ENCODE peak calls at places on chromosomes 2 and 18, in four cellular contexts. U is ovary, R is thyroid gland, S is stomach. P is an unnamed sample.

GRCh38 chr18:58991127-58991798 is 126.6 kb downstream of the ZNF532 start:
- DNase-seq in U (no peak), R (no peak), S (no peak), P (no peak)

GRCh38 chr2:168912466-168913170 is 11.5 kb downstream of the G6PC2 start:
- DNase-seq in U (peak), R (peak), S (peak), P (no peak)

GRCh38 chr2:237824085-237824484 is 25.5 kb downstream of the RBM44 start:
- DNase-seq in U (no peak), R (no peak), S (no peak), P (no peak)

GRCh38 chr2:122535960-122536517 is 780.6 kb downstream of the TSN start:
- DNase-seq in U (no peak), R (no peak), S (no peak), P (no peak)

GRCh38 chr18:49249523-49249922 is 210.9 kb downstream of the DYM start:
- DNase-seq in U (no peak), R (no peak), S (no peak), P (no peak)

GRCh38 chr18:2881088-2881487 is 34.3 kb downstream of the EMILIN2 start:
- DNase-seq in U (no peak), R (no peak), S (no peak), P (no peak)

GRCh38 chr18:49562481-49563129 is 748 bp downstream of the LIPG start:
- DNase-seq in U (no peak), R (peak), S (no peak), P (no peak)

GRCh38 chr18:10908760-10909159 is 240.6 kb downstream of the PIEZO2 start:
- DNase-seq in U (no peak), R (no peak), S (no peak), P (no peak)

GRCh38 chr2:111178730-111179405 is 58.2 kb downstream of the BCL2L11 start:
- DNase-seq in U (no peak), R (no peak), S (no peak), P (no peak)

GRCh38 chr18:59950215-59950944 is 50.6 kb downstream of the PMAIP1 start:
- DNase-seq in U (no peak), R (no peak), S (no peak), P (no peak)

GRCh38 chr18:24878289-24878688 is 417.9 kb downstream of the HRH4 start:
- DNase-seq in U (no peak), R (no peak), S (no peak), P (no peak)

GRCh38 chr2:98134601-98135000 is 47.6 kb downstream of the VWA3B start:
- DNase-seq in U (no peak), R (no peak), S (no peak), P (no peak)

GRCh38 chr2:241774419-241775222 is 2.0 kb upstream of the GAL3ST2 start:
- DNase-seq in U (peak), R (no peak), S (peak), P (peak)

GRCh38 chr18:27428716-27429475 is 243.8 kb upstream of the CHST9 start:
- DNase-seq in U (no peak), R (no peak), S (no peak), P (no peak)

GRCh38 chr2:138948070-138948539 is 167.9 kb upstream of the NXPH2 start:
- DNase-seq in U (no peak), R (no peak), S (no peak), P (no peak)

GRCh38 chr2:181393472-181393871 is 63.7 kb upstream of the ITGA4 start:
- DNase-seq in U (no peak), R (no peak), S (no peak), P (no peak)

GRCh38 chr2:8550481-8550880 is 131.4 kb upstream of the ID2 start:
- DNase-seq in U (peak), R (no peak), S (peak), P (no peak)

GRCh38 chr18:2905802-2906521 is 59.2 kb downstream of the EMILIN2 start:
- DNase-seq in U (peak), R (peak), S (peak), P (no peak)

GRCh38 chr2:108542071-108542470 is 7.8 kb downstream of the LIMS1 start:
- DNase-seq in U (no peak), R (no peak), S (no peak), P (no peak)

GRCh38 chr2:45839388-45840251 is 188.1 kb downstream of the PRKCE start:
- DNase-seq in U (no peak), R (no peak), S (no peak), P (no peak)

GRCh38 chr18:5370332-5370731 is 74.8 kb upstream of the ZBTB14 start:
- DNase-seq in U (no peak), R (no peak), S (no peak), P (no peak)

GRCh38 chr18:5476961-5477800 is 66.6 kb downstream of the EPB41L3 start:
- DNase-seq in U (no peak), R (no peak), S (no peak), P (no peak)

GRCh38 chr18:57542126-57542525 is 44.4 kb downstream of the FECH start:
- DNase-seq in U (no peak), R (no peak), S (no peak), P (no peak)

GRCh38 chr2:50606860-50607259 is 425.1 kb downstream of the NRXN1 start:
- DNase-seq in U (no peak), R (no peak), S (no peak), P (no peak)

GRCh38 chr2:66489433-66489832 is 54.5 kb downstream of the MEIS1 start:
- DNase-seq in U (no peak), R (no peak), S (no peak), P (no peak)

GRCh38 chr2:20232837-20233207 is 7.9 kb upstream of the SDC1 start:
- DNase-seq in U (no peak), R (peak), S (no peak), P (no peak)

GRCh38 chr18:42937434-42937833 is 178.1 kb downstream of the RIT2 start:
- DNase-seq in U (no peak), R (no peak), S (no peak), P (no peak)

GRCh38 chr2:38997784-38998183 is 108.1 kb downstream of the ARHGEF33 start:
- DNase-seq in U (no peak), R (peak), S (no peak), P (no peak)

GRCh38 chr18:73626859-73627258 is 520.8 kb downstream of the FBXO15 start:
- DNase-seq in U (no peak), R (no peak), S (no peak), P (no peak)

DNA sequence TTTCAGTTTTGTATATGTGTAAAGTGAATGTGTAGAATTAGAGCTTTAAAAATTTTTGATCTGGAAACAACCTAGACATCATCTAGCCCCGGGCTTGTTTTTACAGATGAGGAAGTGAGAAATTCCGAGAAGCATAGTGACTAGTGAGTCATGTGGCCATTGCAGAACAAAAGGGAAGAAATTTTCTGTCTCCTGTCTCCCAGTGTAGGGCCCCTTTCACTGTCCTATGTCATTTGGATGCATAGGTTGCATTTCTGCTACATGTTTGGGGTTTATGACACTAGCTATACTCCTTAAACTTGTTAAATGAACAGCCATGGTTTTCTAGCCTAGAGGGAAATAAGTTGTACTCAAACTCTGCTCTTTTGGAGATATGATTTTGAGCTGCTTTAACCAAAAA is 84.6 kb downstream of the PLCL1 start:
- DNase-seq in U (no peak), R (no peak), S (no peak), P (no peak)
- H3K27ac ChIP-seq in U (no peak), R (no peak), S (no peak), P (no peak)

GRCh38 chr18:8602040-8602439 is 7.2 kb upstream of the RAB12 start:
- DNase-seq in U (no peak), R (no peak), S (no peak), P (no peak)

GRCh38 chr18:8605974-8606373 is 3.3 kb upstream of the RAB12 start:
- DNase-seq in U (no peak), R (no peak), S (no peak), P (no peak)

GRCh38 chr18:8603663-8604520 is 5.3 kb upstream of the RAB12 start:
- DNase-seq in U (no peak), R (no peak), S (no peak), P (no peak)

GRCh38 chr18:8602557-8602956 is 6.7 kb upstream of the RAB12 start:
- DNase-seq in U (no peak), R (no peak), S (no peak), P (no peak)

GRCh38 chr18:8601277-8602032 is 7.8 kb upstream of the RAB12 start:
- DNase-seq in U (no peak), R (no peak), S (no peak), P (no peak)
- TF ChIP-seq POLR2A in U (no peak), R (no peak), S (no peak), P (no peak)

DNA sequence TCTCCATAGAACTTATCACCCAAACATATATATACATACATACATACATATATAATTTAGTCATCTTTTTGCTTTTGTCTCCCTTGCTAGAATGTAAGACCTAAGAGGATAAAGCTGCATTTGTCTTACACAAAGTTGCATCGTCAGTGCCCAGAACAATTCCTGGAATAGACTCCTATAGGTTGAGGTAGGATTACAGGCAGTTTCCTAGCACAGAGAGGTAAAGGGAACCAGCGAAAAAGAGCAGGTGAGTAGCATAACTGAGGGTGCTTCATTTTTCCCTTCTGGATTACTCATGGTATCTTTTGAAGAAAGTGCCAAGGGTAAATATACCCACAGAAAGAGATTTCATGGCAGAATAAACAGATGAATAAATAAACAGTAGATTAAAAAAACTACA is 68.1 kb upstream of the AMMECR1L start:
- DNase-seq in U (no peak), R (no peak), S (no peak), P (no peak)
- H3K27ac ChIP-seq in U (no peak), R (no peak), S (peak), P (no peak)

GRCh38 chr2:44742054-44742453 is 199.4 kb upstream of the SIX3 start:
- DNase-seq in U (no peak), R (no peak), S (no peak), P (no peak)
- TF ChIP-seq POLR2A in U (no peak), R (no peak), S (no peak), P (no peak)

GRCh38 chr2:47007221-47007825 is 91.7 kb upstream of the MCFD2 start:
- DNase-seq in U (no peak), R (peak), S (no peak), P (no peak)
- H3K27ac ChIP-seq in U (peak), R (peak), S (no peak), P (peak)

DNA sequence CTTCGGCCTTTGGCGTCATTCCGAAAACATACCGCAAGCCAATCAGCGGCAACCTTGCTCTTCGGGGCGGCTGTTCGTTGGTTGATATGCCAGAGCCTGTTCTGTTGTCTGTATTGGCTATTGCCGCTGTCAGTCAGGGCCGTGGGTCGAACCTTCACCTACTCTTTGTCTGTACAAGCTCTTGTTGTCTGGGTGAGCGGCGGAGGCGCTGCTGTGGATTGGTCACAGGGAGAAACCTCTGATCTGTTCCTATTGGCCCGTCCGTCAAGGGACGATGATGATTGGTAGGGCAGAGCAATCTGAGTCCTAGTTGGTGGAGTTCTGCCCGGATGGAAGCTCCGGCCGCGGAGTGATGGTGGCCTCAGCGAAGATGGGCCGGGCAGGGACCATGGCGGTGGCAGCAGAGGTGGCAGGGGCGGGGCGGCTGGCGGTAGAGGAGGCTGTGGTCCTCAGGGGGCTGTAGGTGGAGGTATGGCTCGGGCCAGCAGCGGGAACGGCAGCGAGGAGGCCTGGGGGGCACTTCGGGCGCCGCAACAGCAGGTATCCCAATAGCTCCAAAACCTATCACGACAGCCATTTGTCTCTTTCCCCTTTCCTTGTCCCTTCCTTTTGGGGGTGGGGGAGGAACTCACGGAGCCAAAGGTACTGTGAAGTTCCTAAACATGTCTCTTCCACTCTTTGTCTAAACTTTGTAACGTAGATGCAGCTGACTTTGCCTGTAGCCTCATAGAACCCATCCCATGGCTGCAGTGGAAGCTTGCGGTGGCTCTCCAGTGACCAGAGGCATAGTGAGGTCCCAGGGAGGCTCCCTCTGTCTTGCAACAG is at the start of gene WBP1:
- DNase-seq in U (peak), R (peak), S (peak), P (peak)
- TF ChIP-seq POLR2A in U (no peak), R (no peak), S (no peak), P (peak)

DNA sequence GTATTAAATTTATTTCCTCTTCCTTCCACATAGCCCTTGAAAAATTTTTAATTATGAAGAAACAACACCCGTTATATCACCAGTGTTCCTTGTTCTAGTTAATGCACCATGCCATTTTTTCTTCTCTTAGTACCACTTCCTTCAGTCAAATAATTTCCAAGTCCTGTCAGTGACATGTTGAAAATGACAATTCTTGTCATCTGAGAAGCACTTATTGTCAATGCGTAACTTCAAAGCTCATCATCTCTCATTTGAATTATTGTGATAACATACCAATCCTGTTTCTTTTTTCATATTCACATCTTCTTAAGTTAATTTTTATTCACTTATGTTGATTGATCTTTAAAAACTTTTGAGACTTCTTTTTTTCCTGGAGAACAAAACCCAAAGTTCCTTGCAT is 320.4 kb downstream of the ASXL3 start:
- DNase-seq in U (no peak), R (no peak), S (no peak), P (no peak)
- H3K27ac ChIP-seq in U (no peak), R (no peak), S (no peak), P (no peak)

GRCh38 chr2:234880551-234881211 is 71.1 kb upstream of the SH3BP4 start:
- DNase-seq in U (peak), R (no peak), S (peak), P (no peak)
- TF ChIP-seq POLR2A in U (no peak), R (no peak), S (no peak), P (no peak)

GRCh38 chr2:64143154-64144056 is 815 bp downstream of the PELI1 start:
- DNase-seq in U (no peak), R (peak), S (no peak), P (no peak)

GRCh38 chr2:64137996-64138395 is 6.2 kb downstream of the PELI1 start:
- DNase-seq in U (no peak), R (peak), S (no peak), P (no peak)

GRCh38 chr2:64141711-64142405 is 2.4 kb downstream of the PELI1 start:
- DNase-seq in U (no peak), R (no peak), S (no peak), P (no peak)

GRCh38 chr2:64142817-64143153 is 1.4 kb downstream of the PELI1 start:
- DNase-seq in U (no peak), R (no peak), S (no peak), P (no peak)

DNA sequence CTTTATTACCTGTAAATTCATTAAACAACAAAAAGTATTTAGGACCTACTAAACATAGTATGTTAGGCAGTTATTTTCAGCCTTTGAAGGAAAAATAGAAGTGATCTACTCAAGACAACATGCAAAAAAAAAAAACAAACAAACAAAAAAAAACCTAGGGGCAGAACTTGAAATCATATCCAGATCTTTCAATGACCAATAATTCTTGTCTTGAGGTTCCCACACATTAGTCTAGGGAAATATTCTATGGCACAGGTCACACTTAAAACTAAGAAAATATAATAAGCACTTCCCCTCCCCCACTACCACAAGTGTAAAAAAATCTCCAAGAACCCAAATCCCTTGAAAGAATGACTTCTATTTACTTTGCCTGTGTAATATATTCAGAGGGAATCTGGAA is 3.6 kb downstream of the PELI1 start:
- DNase-seq in U (no peak), R (no peak), S (no peak), P (no peak)
- H3K27ac ChIP-seq in U (no peak), R (no peak), S (peak), P (peak)

DNA sequence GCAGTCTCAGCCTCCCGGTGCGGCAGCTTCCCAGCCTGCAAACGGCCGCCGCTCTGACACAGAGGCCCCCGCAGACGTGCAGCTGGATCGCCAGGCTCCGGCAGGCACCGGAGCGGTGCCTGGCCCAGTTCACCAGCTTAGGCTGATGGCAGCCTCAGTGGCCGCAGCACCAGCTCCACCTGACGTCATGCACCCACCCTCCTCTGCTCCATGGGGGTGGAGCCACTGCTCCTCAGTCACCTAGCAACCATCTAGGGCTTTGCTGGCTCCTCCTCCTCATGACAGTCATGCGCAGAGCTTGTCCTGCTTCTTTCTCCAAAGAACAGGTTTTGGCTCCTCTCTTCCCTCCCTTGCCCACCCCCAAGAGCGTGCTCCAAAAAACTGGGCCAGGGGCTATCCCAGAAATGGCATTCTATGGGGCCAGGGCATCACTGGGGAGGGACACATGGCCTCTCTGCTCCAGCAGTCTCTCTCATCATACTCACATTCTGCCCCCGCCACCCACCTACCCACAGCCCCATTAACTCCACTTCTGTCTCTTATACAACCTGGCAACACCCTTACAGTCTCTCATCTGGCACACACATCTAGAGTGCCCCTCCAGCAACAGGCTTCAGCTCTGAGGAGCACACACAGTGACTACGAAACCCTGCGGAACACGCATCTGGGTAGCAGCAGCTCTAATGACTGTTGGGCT is 5.5 kb downstream of the DCTN1 start:
- DNase-seq in U (peak), R (peak), S (peak), P (peak)
- TF ChIP-seq POLR2A in U (no peak), R (no peak), S (no peak), P (no peak)